ENCODE peak calls at places on chromosomes 5 and 9, in ten cellular contexts. I is A549, F is HepG2, O is spleen, Y is transverse colon, M is H1, L is H54, S is vagina, A is breast epithelium, D is adrenal gland. N is an unnamed sample.
A peak's percentile ranks its signal among the peaks of the same experiment; 100 is the strongest.

GRCh38 chr5:3342271-3343100 is 253.1 kb upstream of the IRX1 start:
- DNase-seq in I (no peak), F (no peak), O (peak; percentile 69), Y (no peak), M (no peak), L (no peak), S (no peak), A (peak; percentile 25), D (no peak), N (no peak)

GRCh38 chr9:135596211-135596610 is 34.7 kb downstream of the PAEP start:
- DNase-seq in I (no peak), F (no peak), O (no peak), Y (no peak), M (no peak), L (no peak), S (no peak), A (no peak), D (no peak), N (no peak)

GRCh38 chr5:2300861-2301610 is 418.3 kb upstream of the IRX4 start:
- DNase-seq in I (no peak), F (no peak), O (no peak), Y (no peak), M (no peak), L (no peak), S (no peak), A (peak; percentile 41), D (no peak), N (no peak)

GRCh38 chr9:113215142-113215541 is 5.9 kb downstream of the FKBP15 start:
- DNase-seq in I (peak; percentile 48), F (peak; percentile 22), O (no peak), Y (no peak), M (no peak), L (no peak), S (no peak), A (no peak), D (no peak), N (peak; percentile 90)

GRCh38 chr9:97954550-97954989 is 16.6 kb upstream of the HEMGN start:
- DNase-seq in I (peak; percentile 70), F (peak; percentile 52), O (no peak), Y (peak; percentile 48), M (peak; percentile 17), L (peak; percentile 60), S (no peak), A (no peak), D (peak; percentile 17), N (peak; percentile 87)

GRCh38 chr9:16033253-16033652 is 480.4 kb downstream of the CCDC171 start:
- DNase-seq in I (no peak), F (no peak), O (no peak), Y (no peak), M (no peak), L (no peak), S (no peak), A (no peak), D (no peak), N (no peak)

GRCh38 chr5:54836959-54837534 is 148.3 kb downstream of the ESM1 start:
- DNase-seq in I (no peak), F (no peak), O (no peak), Y (no peak), M (no peak), L (no peak), S (no peak), A (no peak), D (no peak), N (no peak)

GRCh38 chr9:15249042-15249818 is 57.8 kb downstream of the TTC39B start:
- DNase-seq in I (no peak), F (no peak), O (no peak), Y (no peak), M (no peak), L (peak; percentile 15), S (no peak), A (no peak), D (no peak), N (no peak)

GRCh38 chr9:93865245-93865644 is 89.9 kb downstream of the BARX1 start:
- DNase-seq in I (no peak), F (no peak), O (no peak), Y (no peak), M (no peak), L (no peak), S (no peak), A (no peak), D (no peak), N (no peak)

GRCh38 chr5:181260720-181261319 is at the start of gene TRIM52:
- DNase-seq in I (peak; percentile 93), F (peak; percentile 91), O (peak; percentile 99), Y (peak; percentile 93), M (peak; percentile 83), L (peak; percentile 84), S (peak; percentile 89), A (peak; percentile 75), D (peak; percentile 90), N (no peak)

GRCh38 chr5:12911156-12911555 is 1006.9 kb upstream of the CTNND2 start:
- DNase-seq in I (no peak), F (no peak), O (no peak), Y (no peak), M (no peak), L (no peak), S (no peak), A (no peak), D (no peak), N (no peak)

GRCh38 chr9:121071356-121071755 is 3.4 kb upstream of the CNTRL start:
- DNase-seq in I (no peak), F (no peak), O (no peak), Y (no peak), M (no peak), L (no peak), S (no peak), A (no peak), D (no peak), N (peak; percentile 65)

GRCh38 chr9:121073038-121073437 is 1.7 kb upstream of the CNTRL start:
- DNase-seq in I (peak; percentile 41), F (no peak), O (no peak), Y (peak; percentile 33), M (no peak), L (no peak), S (no peak), A (no peak), D (peak; percentile 51), N (no peak)

GRCh38 chr9:121075251-121076036 is 689 bp downstream of the CNTRL start:
- DNase-seq in I (no peak), F (no peak), O (no peak), Y (no peak), M (no peak), L (no peak), S (no peak), A (no peak), D (no peak), N (peak; percentile 73)

GRCh38 chr9:121074370-121075250 is at the start of gene CNTRL:
- DNase-seq in I (peak; percentile 95), F (peak; percentile 71), O (peak; percentile 96), Y (peak; percentile 88), M (peak; percentile 29), L (peak; percentile 96), S (peak; percentile 93), A (peak; percentile 86), D (peak; percentile 89), N (peak; percentile 94)
- TF ChIP-seq POLR2A in I (peak; percentile 70), F (no peak), O (no peak), Y (peak; percentile 54), M (peak; percentile 77), L (peak; percentile 88), S (no peak), A (peak; percentile 60), D (peak; percentile 51), N (peak; percentile 77)

DNA sequence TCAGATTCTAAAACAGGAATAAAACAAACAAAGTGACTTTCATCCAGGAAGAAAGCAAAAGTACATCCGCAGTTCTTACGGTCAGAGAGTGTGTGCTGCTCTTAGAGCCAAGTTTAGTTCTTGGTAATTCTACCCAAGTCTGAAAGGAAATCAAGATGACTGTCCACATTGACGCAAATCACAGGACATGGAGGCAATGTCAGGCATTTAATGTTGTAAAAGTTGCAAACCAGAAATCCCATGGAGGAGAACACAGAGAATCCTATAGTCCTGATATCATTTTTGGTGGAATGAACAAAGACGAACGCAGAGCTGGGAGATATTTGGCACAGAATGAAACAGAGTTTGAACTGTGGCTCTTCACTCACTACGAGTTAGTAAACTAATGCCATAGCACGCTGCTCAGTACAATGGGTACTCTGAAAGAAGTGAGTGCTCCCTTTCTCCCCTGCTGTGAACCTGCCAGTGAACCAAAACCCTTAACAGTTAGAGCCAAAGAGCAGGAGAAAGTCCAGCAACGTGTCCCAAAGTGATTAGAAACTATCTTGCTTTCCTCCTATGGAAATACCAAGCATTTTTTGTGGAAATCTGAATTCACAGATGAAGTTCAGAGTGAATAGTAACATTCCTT is 74.3 kb downstream of the MUSK start:
- DNase-seq in I (no peak), F (no peak), O (no peak), Y (no peak), M (peak; percentile 7), L (no peak), S (no peak), A (no peak), D (no peak), N (no peak)
- TF ChIP-seq POLR2A in I (no peak), F (no peak), O (no peak), Y (no peak), M (no peak), L (no peak), S (no peak), A (no peak), D (no peak), N (no peak)

DNA sequence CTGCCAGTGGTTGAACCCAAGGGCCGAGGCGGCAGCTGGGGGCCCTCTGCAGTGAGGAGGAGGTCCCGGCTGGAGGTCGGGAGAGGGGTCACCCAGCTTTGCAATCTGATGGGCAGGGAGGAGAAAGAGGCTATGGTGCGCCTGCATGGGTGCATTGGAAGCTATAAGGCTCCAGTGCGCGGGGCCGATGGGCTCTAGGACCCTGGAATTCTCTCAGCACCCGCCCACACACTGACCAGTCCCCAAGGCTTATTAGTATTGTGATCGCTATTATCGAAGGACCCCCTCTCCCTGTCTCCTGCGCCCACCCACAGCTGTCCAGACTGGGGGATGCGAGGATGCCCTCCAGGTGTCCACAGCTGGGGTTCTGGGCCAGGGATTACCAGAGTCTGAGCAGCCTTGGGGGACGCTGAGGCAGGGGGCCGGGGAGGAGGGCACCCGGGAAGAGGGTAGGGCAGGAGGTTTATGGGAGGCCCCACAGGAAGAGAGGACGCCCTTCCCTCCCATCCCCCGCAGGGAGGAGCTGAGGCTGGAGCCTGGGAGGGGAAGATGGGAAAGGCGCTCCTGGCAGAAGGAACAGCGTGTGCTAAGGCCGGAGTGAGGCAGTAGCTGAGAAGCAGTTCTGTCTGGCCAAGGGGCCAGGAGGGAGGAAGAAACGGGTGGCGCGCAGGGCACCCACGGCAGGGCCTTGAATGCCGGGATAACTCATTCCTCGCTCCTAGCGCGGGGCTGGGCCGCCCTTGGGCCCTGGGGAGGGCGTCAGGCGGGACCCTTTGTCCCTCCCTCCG is 24.2 kb downstream of the C9orf50 start:
- DNase-seq in I (peak; percentile 81), F (peak; percentile 82), O (no peak), Y (peak; percentile 53), M (no peak), L (no peak), S (no peak), A (no peak), D (peak; percentile 69), N (no peak)
- TF ChIP-seq POLR2A in I (peak; percentile 38), F (no peak), O (no peak), Y (peak; percentile 56), M (no peak), L (no peak), S (no peak), A (peak; percentile 25), D (no peak), N (no peak)

GRCh38 chr9:129006328-129007034 is 21.6 kb downstream of the SH3GLB2 start:
- DNase-seq in I (peak; percentile 78), F (peak; percentile 67), O (no peak), Y (peak; percentile 66), M (peak; percentile 64), L (peak; percentile 92), S (no peak), A (peak; percentile 67), D (peak; percentile 84), N (peak; percentile 85)
- TF ChIP-seq POLR2A in I (no peak), F (peak; percentile 31), O (no peak), Y (no peak), M (no peak), L (no peak), S (no peak), A (no peak), D (no peak), N (no peak)

N was measured in erythroblast.